ENCODE peak calls at places on chromosomes 13 and 19, in five cellular contexts. One of them, this sample, is unnamed.

GRCh38 chr13:46359731-46360130 is 27.3 kb downstream of the RUBCNL start:
- DNase-seq in tibial artery: no peak
- DNase-seq in A549: no peak
- DNase-seq in AG04450: no peak
- DNase-seq in aorta: no peak
- DNase-seq in this sample: no peak

GRCh38 chr13:24050292-24050711 is 110.2 kb upstream of the SPATA13 start:
- DNase-seq in tibial artery: peak; percentile 82
- DNase-seq in AG04450: no peak
- DNase-seq in A549: no peak
- DNase-seq in aorta: no peak
- DNase-seq in this sample: peak; percentile 79

GRCh38 chr13:71797487-71797886 is 69.5 kb downstream of the DACH1 start:
- DNase-seq in aorta: no peak
- DNase-seq in AG04450: no peak
- DNase-seq in A549: no peak
- DNase-seq in tibial artery: no peak
- DNase-seq in this sample: no peak

GRCh38 chr19:38729653-38730469 is 14.4 kb downstream of the CAPN12 start:
- DNase-seq in aorta: peak; percentile 92
- DNase-seq in AG04450: no peak
- DNase-seq in A549: peak; percentile 90
- DNase-seq in tibial artery: peak; percentile 77
- DNase-seq in this sample: peak; percentile 65

GRCh38 chr13:98246538-98247172 is 69.6 kb upstream of the RNF113B start:
- DNase-seq in tibial artery: no peak
- DNase-seq in A549: no peak
- DNase-seq in AG04450: no peak
- DNase-seq in aorta: no peak
- DNase-seq in this sample: no peak

GRCh38 chr19:52991484-52991883 is 22.2 kb upstream of the ERVV-1 start:
- DNase-seq in AG04450: no peak
- DNase-seq in aorta: no peak
- DNase-seq in tibial artery: no peak
- DNase-seq in A549: no peak
- DNase-seq in this sample: no peak

GRCh38 chr19:2532252-2533071 is 56.5 kb downstream of the GADD45B start:
- DNase-seq in AG04450: no peak
- DNase-seq in A549: no peak
- DNase-seq in tibial artery: no peak
- DNase-seq in aorta: no peak
- DNase-seq in this sample: no peak

GRCh38 chr13:92951273-92951820 is 275.3 kb upstream of the GPC6 start:
- DNase-seq in tibial artery: no peak
- DNase-seq in A549: no peak
- DNase-seq in AG04450: no peak
- DNase-seq in aorta: no peak
- DNase-seq in this sample: no peak

GRCh38 chr19:39223703-39224279 is 19.7 kb upstream of the SYCN start:
- DNase-seq in aorta: no peak
- DNase-seq in tibial artery: no peak
- DNase-seq in A549: peak; percentile 74
- DNase-seq in AG04450: no peak
- DNase-seq in this sample: no peak

GRCh38 chr19:44625531-44626066 is 12.2 kb downstream of the IGSF23 start:
- DNase-seq in AG04450: no peak
- DNase-seq in tibial artery: no peak
- DNase-seq in A549: no peak
- DNase-seq in aorta: no peak
- DNase-seq in this sample: no peak

GRCh38 chr13:80235559-80236296 is 105.2 kb downstream of the SPRY2 start:
- DNase-seq in AG04450: no peak
- DNase-seq in tibial artery: no peak
- DNase-seq in aorta: no peak
- DNase-seq in A549: no peak
- DNase-seq in this sample: no peak

GRCh38 chr19:15195987-15196682 is 4.7 kb downstream of the NOTCH3 start:
- DNase-seq in AG04450: no peak
- DNase-seq in aorta: peak; percentile 85
- DNase-seq in A549: no peak
- DNase-seq in tibial artery: peak; percentile 81
- DNase-seq in this sample: peak; percentile 79

GRCh38 chr13:49356224-49356623 is 87.6 kb downstream of the CAB39L start:
- DNase-seq in tibial artery: no peak
- DNase-seq in A549: no peak
- DNase-seq in AG04450: peak; percentile 73
- DNase-seq in aorta: no peak
- DNase-seq in this sample: no peak
- H3K27ac ChIP-seq in tibial artery: peak overlapping the region; percentile 83
- H3K27ac ChIP-seq in A549: no peak overlapping the region
- H3K27ac ChIP-seq in AG04450: no peak overlapping the region
- H3K27ac ChIP-seq in aorta: no peak overlapping the region
- H3K27ac ChIP-seq in this sample: peak overlapping the region; percentile 63

GRCh38 chr19:19404879-19405860 is at the start of gene GATAD2A:
- DNase-seq in A549: peak; percentile 32
- DNase-seq in tibial artery: peak; percentile 97
- DNase-seq in aorta: peak; percentile 98
- DNase-seq in AG04450: peak; percentile 79
- DNase-seq in this sample: peak; percentile 97

GRCh38 chr19:19399733-19400438 is 5.6 kb upstream of the GATAD2A start:
- DNase-seq in AG04450: no peak
- DNase-seq in aorta: no peak
- DNase-seq in A549: no peak
- DNase-seq in tibial artery: no peak
- DNase-seq in this sample: no peak

GRCh38 chr19:19402656-19403372 is 2.7 kb upstream of the GATAD2A start:
- DNase-seq in tibial artery: no peak
- DNase-seq in AG04450: no peak
- DNase-seq in A549: no peak
- DNase-seq in aorta: no peak
- DNase-seq in this sample: no peak

GRCh38 chr19:19405919-19406877 is 723 bp downstream of the GATAD2A start:
- DNase-seq in tibial artery: peak; percentile 74
- DNase-seq in AG04450: no peak
- DNase-seq in A549: no peak
- DNase-seq in aorta: peak; percentile 86
- DNase-seq in this sample: peak; percentile 47

DNA sequence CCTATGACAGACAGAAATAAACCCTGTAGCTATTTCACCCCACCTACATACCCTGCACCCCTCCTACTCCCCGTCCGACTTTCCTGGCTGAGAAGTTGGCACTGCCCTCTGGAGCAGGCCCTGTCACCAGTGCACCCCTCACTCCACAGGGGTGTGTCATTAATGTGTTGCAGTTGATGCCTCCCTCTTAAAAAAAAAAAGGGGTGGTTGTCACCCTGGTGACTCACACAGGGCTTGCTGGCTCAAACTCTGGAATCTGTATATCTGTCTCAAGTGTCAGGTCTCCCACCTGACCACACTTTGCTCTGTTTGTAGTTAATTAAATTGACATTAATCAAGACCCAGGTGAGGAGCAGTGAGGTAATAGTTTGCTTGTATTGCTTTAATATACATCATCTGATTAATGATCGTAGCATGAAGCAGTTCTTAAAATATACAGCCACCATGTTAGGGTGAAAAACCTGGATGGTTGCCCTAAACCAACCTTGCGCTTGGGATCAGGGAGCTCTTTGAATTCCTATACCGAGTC is 2.0 kb upstream of the GATAD2A start:
- DNase-seq in tibial artery: no peak
- DNase-seq in aorta: no peak
- DNase-seq in A549: no peak
- DNase-seq in AG04450: no peak
- DNase-seq in this sample: no peak
- H3K27ac ChIP-seq in tibial artery: peak overlapping the region; percentile 44
- H3K27ac ChIP-seq in aorta: no peak overlapping the region
- H3K27ac ChIP-seq in A549: peak overlapping the region; percentile 43
- H3K27ac ChIP-seq in AG04450: peak overlapping the region; percentile 11
- H3K27ac ChIP-seq in this sample: peak overlapping the region; percentile 21

DNA sequence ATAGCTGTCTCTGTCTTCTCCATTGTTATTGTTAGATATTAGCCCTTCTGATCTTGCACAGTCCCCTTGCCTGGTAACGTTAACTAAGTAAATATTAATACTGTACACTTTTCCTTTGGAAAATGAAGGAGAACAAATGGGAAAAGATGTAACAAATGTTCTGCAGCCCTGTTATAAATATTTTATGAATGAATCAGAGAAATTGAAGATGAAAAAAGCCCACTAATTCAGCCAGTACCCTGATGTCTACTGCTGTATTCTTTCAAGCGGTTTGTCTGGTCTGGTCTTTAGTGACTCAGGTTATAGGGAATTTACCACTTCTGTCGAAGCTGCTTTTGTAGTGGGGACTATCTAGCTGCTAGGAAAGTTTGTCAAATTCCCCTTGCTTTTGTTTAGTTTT is 121.0 kb downstream of the COG6 start:
- DNase-seq in AG04450: peak; percentile 51
- DNase-seq in aorta: no peak
- DNase-seq in A549: no peak
- DNase-seq in tibial artery: no peak
- DNase-seq in this sample: no peak
- H3K27ac ChIP-seq in AG04450: no peak overlapping the region
- H3K27ac ChIP-seq in aorta: no peak overlapping the region
- H3K27ac ChIP-seq in A549: no peak overlapping the region
- H3K27ac ChIP-seq in tibial artery: no peak overlapping the region
- H3K27ac ChIP-seq in this sample: peak overlapping the region; percentile 77

DNA sequence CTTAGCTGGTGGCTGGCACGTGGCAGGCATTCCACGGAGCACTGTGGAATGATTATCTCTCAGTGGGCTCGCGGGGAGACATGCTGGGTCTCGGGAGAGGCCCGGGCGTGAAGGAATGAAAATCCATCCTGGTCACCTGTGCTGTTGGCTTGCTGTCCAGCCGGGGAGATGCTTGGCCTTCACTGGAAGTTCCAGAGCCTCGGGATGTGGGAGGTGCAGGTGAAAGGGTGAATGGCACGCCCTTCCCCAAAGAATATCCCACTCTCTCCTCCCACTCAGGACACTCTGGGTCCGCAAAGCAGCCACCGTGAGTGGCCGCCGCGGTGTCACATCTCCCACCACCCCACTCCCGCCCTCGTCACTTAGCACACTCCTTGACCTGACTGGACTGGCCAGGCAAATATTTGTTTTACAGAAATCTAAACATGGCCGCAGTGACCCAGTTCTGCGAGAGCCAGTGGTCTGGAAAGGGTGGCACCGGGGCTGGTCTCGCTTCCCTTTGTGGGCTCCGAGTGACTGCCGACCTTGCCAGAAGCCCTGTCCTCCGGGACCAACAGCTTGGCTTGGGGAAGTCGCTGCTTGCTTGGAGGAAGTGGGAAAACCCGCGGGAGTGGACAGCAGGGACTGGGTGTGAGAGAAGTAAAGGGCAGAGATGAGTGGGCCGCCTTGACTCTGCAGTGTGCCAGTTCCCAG is 8.0 kb downstream of the DPP9 start:
- DNase-seq in tibial artery: no peak
- DNase-seq in AG04450: no peak
- DNase-seq in A549: no peak
- DNase-seq in aorta: no peak
- DNase-seq in this sample: peak; percentile 71
- H3K27ac ChIP-seq in tibial artery: peak overlapping the region; percentile 33
- H3K27ac ChIP-seq in AG04450: no peak overlapping the region
- H3K27ac ChIP-seq in A549: peak overlapping the region; percentile 94
- H3K27ac ChIP-seq in aorta: peak overlapping the region; percentile 20
- H3K27ac ChIP-seq in this sample: peak overlapping the region; percentile 85

DNA sequence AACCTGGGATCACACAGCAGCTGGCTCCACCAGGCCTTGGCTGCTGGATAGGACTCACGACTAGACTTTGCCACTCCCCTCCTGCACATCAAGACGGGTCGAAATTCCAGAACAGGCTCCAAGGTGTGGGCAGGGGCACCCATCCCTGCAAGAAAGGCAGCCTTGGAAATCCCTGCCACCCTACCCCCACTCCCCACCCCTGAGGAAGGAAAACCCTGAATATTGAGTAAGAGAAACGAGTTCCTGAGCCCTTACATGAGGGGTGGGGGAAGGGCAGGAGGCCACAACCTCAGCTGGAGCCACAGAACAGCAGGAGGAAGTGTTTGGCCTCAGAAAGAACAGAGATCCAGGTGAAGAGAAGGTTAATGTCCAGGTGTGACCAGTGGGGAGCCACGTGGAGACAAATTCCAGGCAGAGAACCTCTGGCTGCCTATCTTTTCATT is 20.1 kb downstream of the DEDD2 start:
- DNase-seq in aorta: peak; percentile 42
- DNase-seq in A549: no peak
- DNase-seq in tibial artery: no peak
- DNase-seq in AG04450: no peak
- DNase-seq in this sample: no peak
- H3K27ac ChIP-seq in aorta: no peak overlapping the region
- H3K27ac ChIP-seq in A549: no peak overlapping the region
- H3K27ac ChIP-seq in tibial artery: no peak overlapping the region
- H3K27ac ChIP-seq in AG04450: no peak overlapping the region
- H3K27ac ChIP-seq in this sample: peak overlapping the region; percentile 98

This sample was measured in left lung.